ENCODE peak calls at places on chromosomes 1 and 21, in nine cellular contexts. P is kidney; Y is lung; C is CD8-positive, alpha-beta memory T cell; J is endothelial cell of umbilical vein; O is substantia nigra; I is CD4-positive, alpha-beta T cell; G is fibroblast of lung; W is uterus. S is an unnamed sample.

GRCh38 chr1:15354580-15354965 is 55.1 kb upstream of the EFHD2 start:
- DNase-seq in J (no peak), Y (no peak), W (no peak), O (no peak), C (no peak), I (no peak), P (peak), G (peak), S (no peak)

GRCh38 chr1:42953182-42954180 is 5.2 kb downstream of the SLC2A1 start:
- DNase-seq in Y (no peak), O (peak), C (no peak), W (no peak), P (no peak), G (no peak), J (no peak), I (no peak), S (no peak)

GRCh38 chr1:203069028-203069804 is 16.6 kb downstream of the MYOG start:
- DNase-seq in J (no peak), I (no peak), P (peak), O (no peak), Y (no peak), W (peak), C (no peak), G (no peak), S (no peak)

GRCh38 chr1:39841429-39841828 is 41.9 kb downstream of the TRIT1 start:
- DNase-seq in O (no peak), Y (no peak), J (no peak), G (no peak), W (no peak), P (no peak), I (no peak), C (no peak), S (no peak)

GRCh38 chr1:32876341-32877210 is 5.9 kb upstream of the FNDC5 start:
- DNase-seq in G (no peak), O (peak), C (no peak), J (peak), P (no peak), W (no peak), Y (no peak), I (peak), S (no peak)

GRCh38 chr1:30684881-30685795 is 38.2 kb downstream of the MATN1 start:
- DNase-seq in I (no peak), P (peak), Y (peak), O (no peak), J (no peak), W (peak), G (no peak), C (no peak), S (no peak)

GRCh38 chr1:46735708-46736324 is 16.9 kb upstream of the EFCAB14 start:
- DNase-seq in J (peak), P (no peak), C (no peak), W (no peak), Y (peak), I (no peak), O (no peak), G (peak), S (no peak)

GRCh38 chr1:63087966-63088365 is 234.4 kb upstream of the FOXD3 start:
- DNase-seq in I (no peak), W (no peak), J (no peak), C (no peak), Y (no peak), P (no peak), G (peak), O (peak), S (no peak)

GRCh38 chr1:219372916-219373615 is 199.4 kb downstream of the LYPLAL1 start:
- DNase-seq in G (no peak), I (no peak), P (no peak), Y (no peak), C (no peak), O (no peak), J (no peak), W (no peak), S (no peak)

GRCh38 chr1:53071167-53071865 is 9.3 kb downstream of the PODN start:
- DNase-seq in I (no peak), O (no peak), W (no peak), G (no peak), P (peak), Y (no peak), J (no peak), C (no peak), S (peak)

GRCh38 chr1:29541641-29542040 is 305.3 kb downstream of the PTPRU start:
- DNase-seq in J (no peak), O (no peak), G (no peak), C (no peak), Y (no peak), W (no peak), P (no peak), I (no peak), S (no peak)

GRCh38 chr1:31372961-31373896 is at the start of gene FABP3:
- DNase-seq in I (no peak), P (peak), J (peak), C (no peak), O (peak), G (peak), W (peak), Y (peak), S (peak)

GRCh38 chr1:39573736-39574624 is 2.6 kb downstream of the PABPC4 start:
- DNase-seq in Y (no peak), P (no peak), C (no peak), O (no peak), W (no peak), J (peak), G (peak), I (no peak), S (no peak)

GRCh38 chr1:151825811-151826660 is 5.6 kb downstream of the RORC start:
- DNase-seq in C (no peak), Y (no peak), G (no peak), P (no peak), O (no peak), I (no peak), J (no peak), W (no peak), S (no peak)

GRCh38 chr1:19033516-19033840 is 77.0 kb upstream of the IFFO2 start:
- DNase-seq in C (no peak), J (no peak), O (no peak), W (no peak), I (no peak), Y (no peak), P (no peak), G (peak), S (no peak)

GRCh38 chr21:42887321-42887720 is 5.8 kb upstream of the NDUFV3 start:
- DNase-seq in Y (peak), I (no peak), G (no peak), O (no peak), J (no peak), C (no peak), W (no peak), P (no peak), S (no peak)

GRCh38 chr1:44714532-44714931 is 16.4 kb downstream of the RNU5D-1 start:
- DNase-seq in J (no peak), P (no peak), I (no peak), W (no peak), Y (no peak), G (no peak), O (no peak), C (no peak), S (no peak)

GRCh38 chr1:152907686-152908601 is at the start of gene IVL:
- DNase-seq in Y (no peak), W (no peak), C (no peak), J (no peak), G (peak), O (no peak), I (no peak), P (no peak), S (no peak)

GRCh38 chr21:41133896-41134522 is 34.0 kb upstream of the BACE2 start:
- DNase-seq in I (no peak), O (no peak), Y (no peak), P (peak), G (peak), W (no peak), J (peak), C (no peak), S (no peak)

GRCh38 chr1:67937651-67938050 is 104.4 kb upstream of the GNG12 start:
- DNase-seq in I (no peak), C (no peak), G (peak), J (no peak), W (no peak), P (no peak), O (no peak), Y (no peak), S (no peak)

GRCh38 chr21:31180256-31181088 is 142.2 kb upstream of the KRTAP19-8 start:
- DNase-seq in I (no peak), J (peak), G (peak), O (no peak), W (no peak), P (no peak), Y (no peak), C (no peak), S (no peak)

GRCh38 chr1:217554849-217555248 is 76.0 kb downstream of the GPATCH2 start:
- DNase-seq in Y (no peak), W (no peak), O (no peak), J (peak), G (peak), P (no peak), I (no peak), C (no peak), S (no peak)

GRCh38 chr1:78825561-78825960 is 175.9 kb downstream of the IFI44 start:
- DNase-seq in O (no peak), J (no peak), C (no peak), Y (no peak), W (no peak), G (peak), P (no peak), I (no peak), S (no peak)

GRCh38 chr21:46317710-46318463 is 5.8 kb downstream of the C21orf58 start:
- DNase-seq in J (no peak), C (no peak), W (no peak), G (no peak), P (no peak), O (no peak), Y (peak), I (no peak), S (no peak)

GRCh38 chr21:20272791-20273362 is 725.3 kb upstream of the NCAM2 start:
- DNase-seq in C (no peak), G (no peak), W (no peak), P (no peak), O (no peak), Y (no peak), I (no peak), J (no peak), S (no peak)

GRCh38 chr1:202618387-202619022 is 91.7 kb downstream of the SYT2 start:
- DNase-seq in G (peak), J (no peak), C (no peak), W (no peak), O (no peak), Y (no peak), P (no peak), I (no peak), S (no peak)

GRCh38 chr21:33950425-33951079 is 34.9 kb upstream of the ATP5PO start:
- DNase-seq in C (peak), W (no peak), Y (no peak), J (no peak), I (no peak), O (no peak), G (no peak), P (no peak), S (no peak)

GRCh38 chr1:185314416-185314815 is 2.6 kb downstream of the IVNS1ABP start:
- DNase-seq in W (no peak), C (no peak), P (no peak), I (no peak), Y (no peak), O (no peak), G (no peak), J (peak), S (no peak)

GRCh38 chr1:46761740-46762139 is 37.1 kb upstream of the CYP4B1 start:
- DNase-seq in C (no peak), G (no peak), O (no peak), I (no peak), Y (no peak), P (no peak), J (no peak), W (no peak), S (no peak)

GRCh38 chr1:20285510-20285909 is 5.2 kb upstream of the VWA5B1 start:
- DNase-seq in G (no peak), C (no peak), J (no peak), P (no peak), I (no peak), O (no peak), Y (no peak), W (no peak), S (no peak)

GRCh38 chr1:63523738-63524137 is 413 bp downstream of the EFCAB7 start:
- DNase-seq in W (no peak), Y (no peak), P (no peak), O (peak), J (no peak), G (no peak), I (no peak), C (no peak), S (no peak)

GRCh38 chr1:65979145-65979544 is 186.4 kb downstream of the PDE4B start:
- DNase-seq in W (no peak), Y (no peak), I (no peak), J (no peak), P (no peak), C (no peak), O (no peak), G (peak), S (no peak)

GRCh38 chr1:237999426-238000052 is 108.8 kb upstream of the ZP4 start:
- DNase-seq in G (no peak), C (no peak), P (no peak), Y (no peak), W (no peak), O (no peak), J (no peak), I (no peak), S (no peak)

GRCh38 chr1:21647431-21648373 is 21.5 kb downstream of the RAP1GAP start:
- DNase-seq in W (no peak), O (no peak), I (no peak), J (peak), G (peak), Y (no peak), C (no peak), P (no peak), S (no peak)

GRCh38 chr1:26351591-26352337 is 2.2 kb downstream of the CRYBG2 start:
- DNase-seq in P (no peak), J (no peak), W (no peak), I (no peak), G (peak), C (no peak), Y (no peak), O (no peak), S (no peak)

GRCh38 chr1:205998457-205999241 is 4.5 kb downstream of the RAB7B start:
- DNase-seq in G (no peak), O (peak), I (no peak), J (no peak), C (no peak), P (no peak), W (no peak), Y (no peak), S (no peak)

GRCh38 chr1:66464802-66465201 is 69.2 kb upstream of the SGIP1 start:
- DNase-seq in W (no peak), O (no peak), C (no peak), Y (no peak), G (peak), I (no peak), J (peak), P (no peak), S (no peak)

GRCh38 chr1:206551985-206552325 is 44.6 kb downstream of the RASSF5 start:
- DNase-seq in Y (no peak), G (no peak), O (no peak), W (no peak), J (no peak), P (no peak), C (peak), I (peak), S (no peak)

GRCh38 chr1:46535063-46535462 is 16.4 kb downstream of the KNCN start:
- DNase-seq in C (no peak), I (no peak), W (no peak), J (no peak), G (no peak), Y (no peak), O (no peak), P (peak), S (no peak)

DNA sequence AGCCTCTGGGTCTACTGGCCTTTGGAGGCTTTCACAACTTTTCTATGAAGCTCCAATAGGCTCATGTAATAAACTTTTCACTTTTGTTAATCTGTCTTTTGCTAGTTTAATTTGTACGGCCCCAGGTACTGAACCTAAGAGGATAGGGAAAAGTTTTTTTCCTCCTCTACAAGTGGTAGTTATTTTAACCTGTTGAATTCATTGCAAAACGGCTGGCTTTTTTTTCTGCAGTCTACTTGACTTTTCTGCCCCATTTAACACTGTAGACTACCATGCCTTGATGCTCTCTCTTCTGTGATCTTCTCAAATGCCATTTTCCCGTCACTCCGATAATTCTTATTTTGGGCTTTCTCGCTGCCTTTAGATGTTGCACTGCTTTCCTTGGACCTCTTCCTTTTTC is 43.6 kb upstream of the DR1 start:
- DNase-seq in G (no peak), J (no peak), O (no peak), I (no peak), W (no peak), Y (no peak), C (no peak), P (no peak), S (no peak)
- H3K27ac ChIP-seq in G (no peak), J (no peak), O (no peak), I (no peak), W (no peak), Y (no peak), C (no peak), P (no peak), S (no peak)

DNA sequence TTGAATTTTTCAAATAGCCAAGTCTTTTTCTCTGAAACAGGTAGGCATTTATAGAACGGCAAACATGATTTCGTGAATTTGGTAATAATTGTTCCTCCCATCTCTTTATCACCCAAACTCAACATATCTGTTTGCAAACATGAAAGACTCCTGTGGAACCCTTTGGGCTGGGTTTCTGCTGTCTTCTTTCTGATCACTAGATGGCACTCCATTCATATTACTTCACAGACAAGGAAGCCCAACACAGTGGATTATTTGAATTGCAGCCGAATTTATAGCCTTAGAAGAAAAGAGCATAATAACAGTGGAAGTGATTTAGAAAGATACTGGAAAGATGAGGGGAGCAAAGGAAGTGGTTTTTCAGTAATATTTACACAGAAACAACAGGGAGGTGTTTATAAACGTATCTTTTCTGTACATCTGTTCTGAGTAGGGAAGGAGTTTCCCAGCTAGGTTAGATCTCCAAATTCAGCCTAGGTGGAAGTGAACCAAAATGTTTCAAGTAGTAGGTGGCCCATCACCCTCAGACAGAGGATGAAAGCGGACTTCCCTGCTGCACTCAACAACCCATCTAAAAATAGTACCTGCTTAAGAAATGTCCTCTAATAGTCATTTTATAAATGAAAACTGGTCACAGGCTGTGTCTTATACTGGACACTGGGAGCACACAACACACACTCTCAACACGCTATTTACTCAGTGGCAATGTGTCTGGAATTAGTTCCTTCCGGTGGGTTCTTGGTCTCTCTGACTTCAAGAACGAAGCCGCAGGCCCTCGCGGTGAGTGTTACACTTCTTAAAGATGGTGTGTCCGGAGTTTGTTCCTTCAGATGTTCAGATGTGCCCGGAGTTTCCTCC is 67.6 kb downstream of the MAP3K21 start:
- DNase-seq in C (no peak), W (no peak), Y (no peak), G (peak), P (no peak), O (no peak), J (peak), I (no peak), S (no peak)
- H3K27ac ChIP-seq in C (no peak), W (no peak), Y (no peak), G (no peak), P (no peak), O (no peak), J (no peak), I (no peak), S (no peak)

GRCh38 chr1:8093221-8093980 is 67.3 kb upstream of the ERRFI1 start:
- DNase-seq in Y (no peak), W (no peak), C (no peak), P (no peak), O (no peak), I (no peak), J (no peak), G (no peak), S (no peak)

GRCh38 chr1:8092603-8093141 is 66.6 kb upstream of the ERRFI1 start:
- DNase-seq in C (no peak), I (no peak), J (no peak), G (no peak), P (no peak), W (no peak), Y (no peak), O (no peak), S (no peak)

GRCh38 chr1:8089535-8090228 is 63.6 kb upstream of the ERRFI1 start:
- DNase-seq in C (no peak), P (no peak), W (no peak), Y (no peak), G (peak), I (no peak), J (peak), O (no peak), S (no peak)

GRCh38 chr1:8091691-8092090 is 65.6 kb upstream of the ERRFI1 start:
- DNase-seq in Y (no peak), W (no peak), J (no peak), I (no peak), P (no peak), O (no peak), C (no peak), G (peak), S (no peak)

GRCh38 chr1:8090241-8090702 is 64.2 kb upstream of the ERRFI1 start:
- DNase-seq in G (peak), O (no peak), J (peak), W (no peak), P (no peak), Y (no peak), I (no peak), C (no peak), S (no peak)
- H3K27ac ChIP-seq in G (peak), O (no peak), J (peak), W (peak), P (no peak), Y (no peak), I (no peak), C (no peak), S (peak)

GRCh38 chr1:2929335-2929734 is 91.9 kb upstream of the ACTRT2 start:
- DNase-seq in J (no peak), W (no peak), Y (no peak), O (no peak), C (no peak), P (no peak), I (no peak), G (no peak), S (no peak)
- H3K27ac ChIP-seq in J (no peak), W (no peak), Y (no peak), O (no peak), C (no peak), P (no peak), I (no peak), G (no peak), S (no peak)

DNA sequence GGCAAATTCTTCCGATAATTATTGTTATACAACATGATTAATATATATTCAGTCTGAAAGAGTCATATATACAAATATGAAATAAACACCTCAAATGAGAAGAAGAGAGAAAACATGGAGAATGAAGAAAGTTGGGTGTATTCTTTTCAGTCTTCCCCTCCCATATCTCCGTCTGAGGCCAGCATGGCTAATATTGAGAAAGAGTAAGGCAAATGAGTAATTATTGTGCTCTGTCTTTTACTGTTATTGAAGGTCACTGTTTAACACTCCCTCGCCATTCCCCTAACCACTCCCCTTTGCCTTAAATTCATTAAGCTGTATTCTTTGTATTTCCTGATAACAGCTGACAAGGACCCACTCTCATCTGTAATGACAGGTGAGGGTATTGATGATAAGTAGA is 46.6 kb upstream of the CACYBP start:
- DNase-seq in Y (no peak), W (no peak), P (no peak), O (no peak), I (no peak), J (no peak), C (no peak), G (no peak), S (no peak)
- H3K27ac ChIP-seq in Y (no peak), W (no peak), P (no peak), O (no peak), I (no peak), J (no peak), C (no peak), G (no peak), S (no peak)

GRCh38 chr1:110286564-110286963 is 52.6 kb upstream of the RBM15 start:
- DNase-seq in O (no peak), J (no peak), P (no peak), G (no peak), C (no peak), I (no peak), Y (no peak), W (no peak), S (no peak)
- H3K27ac ChIP-seq in O (no peak), J (no peak), P (no peak), G (no peak), C (no peak), I (no peak), Y (no peak), W (no peak), S (no peak)

S was measured in right atrium auricular region.